ENCODE peak calls at places on chromosomes 2 and 18, in four cellular contexts. One of them, this sample, is unnamed.

GRCh38 chr2:181461056-181461630 is 4.0 kb downstream of the ITGA4 start:
- DNase-seq in choroid plexus epithelial cell: no peak
- DNase-seq in IMR-90: no peak
- DNase-seq in GM10248: no peak
- DNase-seq in this sample: no peak

GRCh38 chr2:10285578-10286198 is 17.0 kb upstream of the HPCAL1 start:
- DNase-seq in choroid plexus epithelial cell: peak; percentile 7
- DNase-seq in IMR-90: peak; percentile 34
- DNase-seq in GM10248: no peak
- DNase-seq in this sample: peak; percentile 46

GRCh38 chr2:192157776-192158175 is 37.0 kb downstream of the TMEFF2 start:
- DNase-seq in IMR-90: no peak
- DNase-seq in choroid plexus epithelial cell: no peak
- DNase-seq in GM10248: no peak
- DNase-seq in this sample: no peak

GRCh38 chr18:9016819-9017169 is 85.7 kb upstream of the NDUFV2 start:
- DNase-seq in GM10248: no peak
- DNase-seq in choroid plexus epithelial cell: peak; percentile 10
- DNase-seq in IMR-90: peak; percentile 9
- DNase-seq in this sample: peak; percentile 58

GRCh38 chr18:10791141-10791808 is 265.4 kb downstream of the NAPG start:
- DNase-seq in choroid plexus epithelial cell: peak; percentile 74
- DNase-seq in GM10248: no peak
- DNase-seq in IMR-90: peak; percentile 20
- DNase-seq in this sample: no peak

GRCh38 chr2:215929602-215930335 is 83.6 kb downstream of the MREG start:
- DNase-seq in IMR-90: peak; percentile 33
- DNase-seq in choroid plexus epithelial cell: peak; percentile 39
- DNase-seq in GM10248: no peak
- DNase-seq in this sample: peak; percentile 34

GRCh38 chr18:25284861-25285574 is 66.9 kb downstream of the ZNF521 start:
- DNase-seq in IMR-90: peak; percentile 41
- DNase-seq in choroid plexus epithelial cell: peak; percentile 66
- DNase-seq in GM10248: no peak
- DNase-seq in this sample: peak; percentile 75

GRCh38 chr2:218146056-218146455 is 20.2 kb downstream of the CXCR2 start:
- DNase-seq in GM10248: no peak
- DNase-seq in choroid plexus epithelial cell: peak; percentile 5
- DNase-seq in IMR-90: peak; percentile 14
- DNase-seq in this sample: no peak

GRCh38 chr2:215878476-215879063 is 134.8 kb downstream of the MREG start:
- DNase-seq in GM10248: no peak
- DNase-seq in IMR-90: peak; percentile 55
- DNase-seq in choroid plexus epithelial cell: peak; percentile 61
- DNase-seq in this sample: peak; percentile 46

GRCh38 chr2:188326669-188327301 is 35.1 kb downstream of the GULP1 start:
- DNase-seq in GM10248: no peak
- DNase-seq in choroid plexus epithelial cell: peak; percentile 74
- DNase-seq in IMR-90: peak; percentile 70
- DNase-seq in this sample: peak; percentile 59

GRCh38 chr2:109612991-109613921 is 510 bp downstream of the SEPTIN10 start:
- DNase-seq in choroid plexus epithelial cell: peak; percentile 73
- DNase-seq in IMR-90: peak; percentile 61
- DNase-seq in GM10248: no peak
- DNase-seq in this sample: peak; percentile 73

GRCh38 chr18:37634516-37634915 is 68.9 kb upstream of the CELF4 start:
- DNase-seq in choroid plexus epithelial cell: no peak
- DNase-seq in IMR-90: no peak
- DNase-seq in GM10248: no peak
- DNase-seq in this sample: no peak

GRCh38 chr2:129812071-129812470 is 167.4 kb upstream of the RAB6C start:
- DNase-seq in choroid plexus epithelial cell: no peak
- DNase-seq in IMR-90: no peak
- DNase-seq in GM10248: no peak
- DNase-seq in this sample: no peak

GRCh38 chr2:179341152-179341866 is 76.7 kb upstream of the SESTD1 start:
- DNase-seq in choroid plexus epithelial cell: no peak
- DNase-seq in IMR-90: no peak
- DNase-seq in GM10248: no peak
- DNase-seq in this sample: peak; percentile 25

GRCh38 chr2:124683536-124684407 is 658.7 kb downstream of the CNTNAP5 start:
- DNase-seq in GM10248: no peak
- DNase-seq in IMR-90: peak; percentile 85
- DNase-seq in choroid plexus epithelial cell: no peak
- DNase-seq in this sample: peak; percentile 13

GRCh38 chr2:211216221-211216620 is 659.8 kb downstream of the CPS1 start:
- DNase-seq in IMR-90: no peak
- DNase-seq in choroid plexus epithelial cell: peak; percentile 22
- DNase-seq in GM10248: no peak
- DNase-seq in this sample: peak; percentile 32

GRCh38 chr2:220104871-220105351 is 477.5 kb downstream of the SLC4A3 start:
- DNase-seq in IMR-90: peak; percentile 91
- DNase-seq in choroid plexus epithelial cell: peak; percentile 94
- DNase-seq in GM10248: no peak
- DNase-seq in this sample: peak; percentile 87

GRCh38 chr2:141331127-141331526 is 799.7 kb downstream of the LRP1B start:
- DNase-seq in choroid plexus epithelial cell: peak; percentile 94
- DNase-seq in IMR-90: peak; percentile 86
- DNase-seq in GM10248: no peak
- DNase-seq in this sample: peak; percentile 84

GRCh38 chr2:182628901-182629300 is 87.2 kb upstream of the DNAJC10 start:
- DNase-seq in IMR-90: no peak
- DNase-seq in GM10248: no peak
- DNase-seq in choroid plexus epithelial cell: no peak
- DNase-seq in this sample: no peak

GRCh38 chr2:36902385-36903120 is 63.8 kb downstream of the STRN start:
- DNase-seq in IMR-90: no peak
- DNase-seq in GM10248: no peak
- DNase-seq in choroid plexus epithelial cell: no peak
- DNase-seq in this sample: no peak

GRCh38 chr18:33495278-33495677 is 54.8 kb upstream of the CCDC178 start:
- DNase-seq in choroid plexus epithelial cell: peak; percentile 54
- DNase-seq in GM10248: no peak
- DNase-seq in IMR-90: peak; percentile 13
- DNase-seq in this sample: peak; percentile 68

GRCh38 chr2:18639756-18640453 is 50.5 kb upstream of the NT5C1B start:
- DNase-seq in IMR-90: no peak
- DNase-seq in GM10248: no peak
- DNase-seq in choroid plexus epithelial cell: peak; percentile 59
- DNase-seq in this sample: no peak

GRCh38 chr2:169478339-169478738 is 955 bp upstream of the BBS5 start:
- DNase-seq in GM10248: no peak
- DNase-seq in choroid plexus epithelial cell: peak; percentile 56
- DNase-seq in IMR-90: peak; percentile 58
- DNase-seq in this sample: peak; percentile 90

GRCh38 chr2:100053499-100053898 is 88.9 kb downstream of the AFF3 start:
- DNase-seq in choroid plexus epithelial cell: no peak
- DNase-seq in GM10248: no peak
- DNase-seq in IMR-90: no peak
- DNase-seq in this sample: no peak

GRCh38 chr2:235044501-235045271 is 92.9 kb downstream of the SH3BP4 start:
- DNase-seq in IMR-90: no peak
- DNase-seq in choroid plexus epithelial cell: no peak
- DNase-seq in GM10248: no peak
- DNase-seq in this sample: no peak

GRCh38 chr2:173513117-173513516 is 158.4 kb downstream of the CDCA7 start:
- DNase-seq in choroid plexus epithelial cell: no peak
- DNase-seq in GM10248: no peak
- DNase-seq in IMR-90: no peak
- DNase-seq in this sample: no peak

GRCh38 chr2:173511942-173512341 is 157.3 kb downstream of the CDCA7 start:
- DNase-seq in GM10248: no peak
- DNase-seq in IMR-90: peak; percentile 11
- DNase-seq in choroid plexus epithelial cell: peak; percentile 64
- DNase-seq in this sample: no peak

DNA sequence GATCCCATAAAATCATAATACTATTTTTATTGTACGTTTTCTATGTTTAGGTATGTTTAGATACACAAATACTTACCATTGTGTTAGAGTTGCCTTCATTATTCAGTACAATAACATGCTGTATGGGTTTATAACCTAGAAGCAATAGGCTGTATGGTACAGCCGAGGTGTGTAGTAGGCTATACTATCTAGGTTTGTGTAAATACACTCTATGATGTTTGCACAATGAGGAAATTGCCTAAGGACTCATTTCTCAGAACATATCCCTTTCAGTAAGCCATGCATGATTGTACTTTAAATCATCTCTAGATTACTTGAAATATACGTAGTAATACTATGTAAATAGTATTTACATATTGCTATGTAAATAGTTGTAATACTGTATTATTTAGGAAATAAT is 156.7 kb downstream of the CDCA7 start:
- DNase-seq in choroid plexus epithelial cell: no peak
- DNase-seq in GM10248: no peak
- DNase-seq in IMR-90: no peak
- DNase-seq in this sample: no peak
- TF ChIP-seq CTCF in choroid plexus epithelial cell: no peak
- TF ChIP-seq CTCF in GM10248: no peak
- TF ChIP-seq CTCF in IMR-90: no peak
- TF ChIP-seq CTCF in this sample: no peak

GRCh38 chr2:101815739-101816391 is 118.4 kb downstream of the MAP4K4 start:
- DNase-seq in IMR-90: no peak
- DNase-seq in choroid plexus epithelial cell: peak; percentile 64
- DNase-seq in GM10248: no peak
- DNase-seq in this sample: peak; percentile 45
- TF ChIP-seq CTCF in IMR-90: no peak
- TF ChIP-seq CTCF in choroid plexus epithelial cell: peak; percentile 34
- TF ChIP-seq CTCF in GM10248: no peak
- TF ChIP-seq CTCF in this sample: no peak

GRCh38 chr18:48036641-48037421 is 106.4 kb upstream of the SMAD2 start:
- DNase-seq in IMR-90: no peak
- DNase-seq in choroid plexus epithelial cell: no peak
- DNase-seq in GM10248: no peak
- DNase-seq in this sample: no peak

GRCh38 chr18:48036191-48036590 is 105.7 kb upstream of the SMAD2 start:
- DNase-seq in IMR-90: no peak
- DNase-seq in choroid plexus epithelial cell: no peak
- DNase-seq in GM10248: no peak
- DNase-seq in this sample: no peak

GRCh38 chr18:48038636-48039035 is 108.2 kb upstream of the SMAD2 start:
- DNase-seq in GM10248: no peak
- DNase-seq in IMR-90: no peak
- DNase-seq in choroid plexus epithelial cell: no peak
- DNase-seq in this sample: no peak

GRCh38 chr18:48039769-48040215 is 109.3 kb upstream of the SMAD2 start:
- DNase-seq in GM10248: no peak
- DNase-seq in IMR-90: no peak
- DNase-seq in choroid plexus epithelial cell: no peak
- DNase-seq in this sample: no peak

DNA sequence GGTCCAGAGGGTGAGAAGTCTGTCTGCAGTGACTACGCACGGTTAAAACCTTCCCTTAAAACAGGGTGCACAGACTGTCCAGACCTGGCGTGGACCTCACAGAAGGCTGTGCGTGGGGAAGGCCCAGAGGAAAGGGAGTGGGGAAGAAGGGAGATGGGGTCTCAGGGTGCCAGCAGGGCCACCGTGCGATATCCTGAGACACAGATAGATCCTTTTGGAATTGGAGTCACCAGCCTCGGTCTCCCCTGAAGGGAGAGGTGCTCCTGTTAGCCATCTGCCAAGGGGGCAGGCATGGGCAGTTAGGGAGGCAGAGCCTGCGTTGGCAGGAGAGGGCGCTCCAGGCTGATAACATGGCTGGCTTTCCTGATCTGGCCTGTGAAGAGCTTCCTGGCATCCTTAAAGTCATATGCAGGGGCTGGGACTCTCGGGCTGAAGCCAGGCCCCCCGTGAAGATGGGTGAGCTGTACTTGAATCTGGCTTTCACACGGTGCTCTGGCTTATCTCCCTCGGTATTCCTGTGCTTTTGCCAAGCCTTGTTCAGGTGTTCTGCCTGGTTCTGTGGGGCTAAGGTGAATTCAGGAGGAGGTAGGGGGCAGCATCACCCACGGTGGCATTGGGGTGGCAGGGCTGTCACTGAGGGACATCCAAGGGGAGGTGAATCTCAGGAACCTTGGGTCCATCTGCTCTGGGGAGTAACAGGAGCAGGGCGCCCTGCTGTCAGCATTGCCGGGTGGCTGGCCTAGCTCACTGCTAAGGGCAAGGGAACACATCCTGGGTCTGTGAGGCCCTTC is 107.2 kb upstream of the SMAD2 start:
- DNase-seq in choroid plexus epithelial cell: peak; percentile 20
- DNase-seq in GM10248: no peak
- DNase-seq in IMR-90: no peak
- DNase-seq in this sample: peak; percentile 23
- TF ChIP-seq CTCF in choroid plexus epithelial cell: peak; percentile 34
- TF ChIP-seq CTCF in GM10248: no peak
- TF ChIP-seq CTCF in IMR-90: no peak
- TF ChIP-seq CTCF in this sample: peak; percentile 34

DNA sequence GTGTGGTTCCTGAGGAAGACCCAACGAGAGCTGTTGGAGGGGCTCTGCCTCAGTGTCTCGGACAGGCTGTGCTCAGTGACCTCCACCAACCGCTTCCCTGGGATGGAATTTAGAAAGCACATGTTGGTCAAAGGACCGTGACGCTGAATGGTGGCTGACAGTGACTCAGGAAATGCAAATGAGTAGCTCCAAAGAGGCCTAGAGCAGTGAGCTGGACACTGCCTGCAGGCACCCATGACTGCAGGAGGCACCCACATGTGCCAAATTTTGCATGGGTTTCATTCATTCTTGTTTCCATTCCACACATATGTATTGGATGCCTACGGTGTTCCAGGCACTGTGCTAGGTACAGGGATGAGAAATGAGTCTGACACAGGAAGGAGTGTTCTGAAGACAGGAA is 46.4 kb downstream of the ACKR3 start:
- DNase-seq in choroid plexus epithelial cell: no peak
- DNase-seq in IMR-90: no peak
- DNase-seq in GM10248: no peak
- DNase-seq in this sample: no peak
- TF ChIP-seq CTCF in choroid plexus epithelial cell: no peak
- TF ChIP-seq CTCF in IMR-90: no peak
- TF ChIP-seq CTCF in GM10248: no peak
- TF ChIP-seq CTCF in this sample: no peak

DNA sequence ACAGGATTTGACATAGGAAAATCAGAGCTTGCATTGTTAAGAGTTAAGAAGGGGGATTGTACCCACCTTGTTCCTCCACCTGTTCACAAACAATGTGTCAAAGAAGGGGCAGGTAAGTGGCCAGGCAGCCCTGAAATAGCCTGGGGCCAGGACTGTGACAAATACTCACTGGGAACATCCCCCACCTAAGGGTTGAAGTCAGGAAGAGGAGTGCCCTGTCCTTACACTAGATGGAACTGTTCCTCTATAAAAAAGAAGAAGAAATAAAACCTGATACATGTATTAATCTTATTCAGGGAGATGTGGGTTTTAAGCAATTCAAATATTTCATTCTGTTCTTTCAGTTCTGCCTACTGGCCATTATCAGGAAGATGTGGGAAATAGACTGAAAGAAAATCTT is 41.9 kb downstream of the TACR1 start:
- DNase-seq in IMR-90: no peak
- DNase-seq in choroid plexus epithelial cell: no peak
- DNase-seq in GM10248: peak; percentile 29
- DNase-seq in this sample: peak; percentile 23
- TF ChIP-seq CTCF in IMR-90: peak; percentile 24
- TF ChIP-seq CTCF in choroid plexus epithelial cell: peak; percentile 20
- TF ChIP-seq CTCF in GM10248: peak; percentile 31
- TF ChIP-seq CTCF in this sample: peak; percentile 28

GRCh38 chr2:29295843-29296242 is 180.6 kb downstream of the CLIP4 start:
- DNase-seq in GM10248: no peak
- DNase-seq in choroid plexus epithelial cell: peak; percentile 60
- DNase-seq in IMR-90: peak; percentile 26
- DNase-seq in this sample: peak; percentile 7
- TF ChIP-seq CTCF in GM10248: peak; percentile 25
- TF ChIP-seq CTCF in choroid plexus epithelial cell: peak; percentile 69
- TF ChIP-seq CTCF in IMR-90: peak; percentile 41
- TF ChIP-seq CTCF in this sample: peak; percentile 2